ENCODE peak calls at places on chromosomes 3 and 15, in six cellular contexts. K is fibroblast of the aortic adventitia, E is T-helper 17 cell, X is NCI-H1092 treated with DMSO at 0.1 percent for 48 hours, I is posterior cingulate gyrus, M is lower lobe of right lung. W is an unnamed sample.

GRCh38 chr3:81472600-81473362 is 288.7 kb downstream of the GBE1 start:
- DNase-seq in E (no peak), X (no peak), I (no peak), M (no peak), K (peak; percentile 75), W (no peak)

GRCh38 chr3:179794355-179794754 is 141.5 kb downstream of the USP13 start:
- DNase-seq in X (no peak), E (no peak), I (no peak), M (no peak), K (no peak), W (no peak)

GRCh38 chr3:141152801-141153678 is 78.6 kb upstream of the PXYLP1 start:
- DNase-seq in M (no peak), I (no peak), E (no peak), K (no peak), X (peak; percentile 17), W (no peak)

GRCh38 chr3:72282918-72283317 is 498.0 kb upstream of the PROK2 start:
- DNase-seq in K (no peak), X (no peak), I (no peak), M (no peak), E (no peak), W (no peak)

GRCh38 chr15:31091531-31091930 is 10.0 kb downstream of the TRPM1 start:
- DNase-seq in I (no peak), E (no peak), K (no peak), M (no peak), X (no peak), W (no peak)

GRCh38 chr3:189937302-189938255 is 183.1 kb downstream of the P3H2 start:
- DNase-seq in M (no peak), K (peak; percentile 98), E (no peak), X (no peak), I (no peak), W (no peak)

GRCh38 chr15:63277893-63278505 is 594 bp downstream of the APH1B start:
- DNase-seq in K (no peak), M (no peak), I (no peak), X (no peak), E (no peak), W (peak; percentile 11)

GRCh38 chr3:106206165-106206564 is 337.4 kb upstream of the CBLB start:
- DNase-seq in E (no peak), K (no peak), X (peak; percentile 23), M (no peak), I (no peak), W (no peak)

GRCh38 chr3:9884555-9885165 is 4.6 kb upstream of the CIDEC start:
- DNase-seq in X (no peak), I (no peak), E (no peak), M (no peak), K (peak; percentile 83), W (no peak)

GRCh38 chr15:74884428-74885223 is 5.2 kb upstream of the MPI start:
- DNase-seq in M (no peak), I (no peak), K (peak; percentile 62), E (no peak), X (no peak), W (no peak)

GRCh38 chr3:169897284-169897683 is 14.1 kb upstream of the SAMD7 start:
- DNase-seq in E (no peak), M (no peak), I (no peak), X (no peak), K (no peak), W (no peak)

GRCh38 chr15:50128266-50128665 is 9.2 kb upstream of the ATP8B4 start:
- DNase-seq in M (peak; percentile 74), I (peak; percentile 28), K (no peak), X (no peak), E (no peak), W (no peak)

GRCh38 chr3:31634485-31634884 is 101.8 kb downstream of the STT3B start:
- DNase-seq in K (peak; percentile 66), M (no peak), E (no peak), I (no peak), X (no peak), W (no peak)

GRCh38 chr15:40309344-40309862 is 1.7 kb upstream of the PLCB2 start:
- DNase-seq in X (no peak), K (no peak), I (no peak), E (no peak), M (no peak), W (no peak)

GRCh38 chr15:69117431-69117841 is 43.0 kb upstream of the GLCE start:
- DNase-seq in K (no peak), I (no peak), E (no peak), X (no peak), M (no peak), W (no peak)

GRCh38 chr3:46833346-46834300 is 29.6 kb downstream of the MYL3 start:
- DNase-seq in M (no peak), I (no peak), X (no peak), K (no peak), E (no peak), W (no peak)

GRCh38 chr3:182735672-182736071 is 57.6 kb upstream of the ATP11B start:
- DNase-seq in E (no peak), K (peak; percentile 78), I (no peak), M (no peak), X (no peak), W (no peak)

GRCh38 chr3:173584093-173584833 is 186.7 kb downstream of the NLGN1 start:
- DNase-seq in E (no peak), I (no peak), X (peak; percentile 30), M (no peak), K (peak; percentile 55), W (peak; percentile 15)

GRCh38 chr3:71442648-71443047 is 140.9 kb downstream of the FOXP1 start:
- DNase-seq in E (no peak), I (no peak), X (no peak), M (no peak), K (no peak), W (no peak)

GRCh38 chr3:59016930-59017616 is 32.8 kb downstream of the CFAP20DC start:
- DNase-seq in X (no peak), M (no peak), E (no peak), K (no peak), I (no peak), W (no peak)

GRCh38 chr3:193905993-193906396 is 230.0 kb upstream of the HES1 start:
- DNase-seq in M (no peak), E (no peak), K (no peak), X (no peak), I (no peak), W (no peak)

GRCh38 chr3:63990733-63991132 is 32.6 kb downstream of the PSMD6 start:
- DNase-seq in E (no peak), X (no peak), I (no peak), K (no peak), M (no peak), W (no peak)

GRCh38 chr3:127814325-127814781 is 8.0 kb downstream of the MGLL start:
- DNase-seq in M (no peak), X (no peak), E (no peak), K (no peak), I (no peak), W (no peak)

GRCh38 chr15:70578196-70578595 is 185.2 kb downstream of the UACA start:
- DNase-seq in I (no peak), K (no peak), M (no peak), X (no peak), E (no peak), W (no peak)

GRCh38 chr15:68578960-68579935 is at the start of gene CORO2B:
- DNase-seq in E (no peak), M (no peak), K (peak; percentile 46), X (peak; percentile 38), I (peak; percentile 48), W (no peak)

GRCh38 chr3:58189691-58190090 is 21.1 kb downstream of the DNASE1L3 start:
- DNase-seq in E (no peak), K (no peak), X (no peak), M (no peak), I (no peak), W (no peak)

GRCh38 chr15:39181348-39181747 is 399.5 kb upstream of the THBS1 start:
- DNase-seq in E (no peak), K (peak; percentile 30), M (no peak), I (no peak), X (no peak), W (no peak)

GRCh38 chr3:88142094-88142624 is 7.6 kb upstream of the C3orf38 start:
- DNase-seq in K (no peak), M (no peak), I (no peak), X (no peak), E (no peak), W (no peak)

GRCh38 chr15:39504812-39505211 is 76.1 kb upstream of the THBS1 start:
- DNase-seq in E (no peak), X (no peak), K (peak; percentile 94), I (no peak), M (no peak), W (no peak)

W was measured in nucleus accumbens.